ENCODE peak calls at places on chromosomes 13 and 19, in eight cellular contexts. One of them, this sample, is unnamed.

GRCh38 chr19:39308531-39309304 is 11.9 kb downstream of the LRFN1 start:
- DNase-seq in fibroblast of lung: no peak
- DNase-seq in GM23338: peak; percentile 96
- DNase-seq in thoracic aorta: no peak
- DNase-seq in thyroid gland: no peak
- DNase-seq in RWPE1: no peak
- DNase-seq in A549: peak; percentile 71
- DNase-seq in heart right ventricle: no peak
- DNase-seq in this sample: peak; percentile 60

GRCh38 chr13:41361501-41361900 is 50.4 kb downstream of the NAA16 start:
- DNase-seq in heart right ventricle: no peak
- DNase-seq in fibroblast of lung: no peak
- DNase-seq in GM23338: no peak
- DNase-seq in thoracic aorta: no peak
- DNase-seq in RWPE1: no peak
- DNase-seq in thyroid gland: no peak
- DNase-seq in A549: no peak
- DNase-seq in this sample: no peak

GRCh38 chr13:49404621-49405020 is 39.2 kb downstream of the CAB39L start:
- DNase-seq in GM23338: no peak
- DNase-seq in RWPE1: no peak
- DNase-seq in thoracic aorta: no peak
- DNase-seq in A549: no peak
- DNase-seq in heart right ventricle: no peak
- DNase-seq in fibroblast of lung: no peak
- DNase-seq in thyroid gland: no peak
- DNase-seq in this sample: no peak

GRCh38 chr13:36282818-36283432 is 14.7 kb downstream of the CCDC169 start:
- DNase-seq in A549: peak; percentile 23
- DNase-seq in thoracic aorta: no peak
- DNase-seq in fibroblast of lung: peak; percentile 69
- DNase-seq in GM23338: peak; percentile 72
- DNase-seq in RWPE1: peak; percentile 46
- DNase-seq in thyroid gland: no peak
- DNase-seq in heart right ventricle: no peak
- DNase-seq in this sample: peak; percentile 66

GRCh38 chr19:50478901-50479715 is 2.5 kb upstream of the GARIN5A start:
- DNase-seq in heart right ventricle: no peak
- DNase-seq in fibroblast of lung: peak; percentile 29
- DNase-seq in thoracic aorta: no peak
- DNase-seq in GM23338: peak; percentile 89
- DNase-seq in A549: peak; percentile 89
- DNase-seq in thyroid gland: no peak
- DNase-seq in RWPE1: peak; percentile 15
- DNase-seq in this sample: no peak

GRCh38 chr13:44004881-44005280 is 125.2 kb downstream of the LACC1 start:
- DNase-seq in GM23338: no peak
- DNase-seq in thyroid gland: no peak
- DNase-seq in fibroblast of lung: peak; percentile 38
- DNase-seq in thoracic aorta: no peak
- DNase-seq in A549: no peak
- DNase-seq in heart right ventricle: no peak
- DNase-seq in RWPE1: peak; percentile 57
- DNase-seq in this sample: peak; percentile 20

GRCh38 chr13:64758520-64758919 is 2471.6 kb downstream of the PCDH9 start:
- DNase-seq in thoracic aorta: no peak
- DNase-seq in GM23338: peak; percentile 75
- DNase-seq in fibroblast of lung: no peak
- DNase-seq in A549: no peak
- DNase-seq in heart right ventricle: no peak
- DNase-seq in RWPE1: no peak
- DNase-seq in thyroid gland: no peak
- DNase-seq in this sample: no peak

GRCh38 chr13:40571338-40571737 is 95.1 kb downstream of the FOXO1 start:
- DNase-seq in thyroid gland: no peak
- DNase-seq in RWPE1: no peak
- DNase-seq in heart right ventricle: no peak
- DNase-seq in A549: no peak
- DNase-seq in thoracic aorta: no peak
- DNase-seq in fibroblast of lung: no peak
- DNase-seq in GM23338: no peak
- DNase-seq in this sample: no peak

GRCh38 chr13:99989376-99990044 is 7.9 kb downstream of the ZIC2 start:
- DNase-seq in RWPE1: no peak
- DNase-seq in thoracic aorta: no peak
- DNase-seq in GM23338: peak; percentile 61
- DNase-seq in fibroblast of lung: no peak
- DNase-seq in heart right ventricle: no peak
- DNase-seq in thyroid gland: no peak
- DNase-seq in A549: no peak
- DNase-seq in this sample: no peak

GRCh38 chr13:19083340-19083739 is 98.3 kb downstream of the TUBA3C start:
- DNase-seq in RWPE1: no peak
- DNase-seq in fibroblast of lung: no peak
- DNase-seq in GM23338: no peak
- DNase-seq in A549: no peak
- DNase-seq in thyroid gland: no peak
- DNase-seq in heart right ventricle: no peak
- DNase-seq in thoracic aorta: no peak
- DNase-seq in this sample: no peak

GRCh38 chr13:53064721-53065120 is 36.1 kb downstream of the OLFM4 start:
- DNase-seq in GM23338: no peak
- DNase-seq in thyroid gland: no peak
- DNase-seq in RWPE1: no peak
- DNase-seq in A549: no peak
- DNase-seq in heart right ventricle: peak; percentile 15
- DNase-seq in thoracic aorta: no peak
- DNase-seq in fibroblast of lung: no peak
- DNase-seq in this sample: peak; percentile 30

DNA sequence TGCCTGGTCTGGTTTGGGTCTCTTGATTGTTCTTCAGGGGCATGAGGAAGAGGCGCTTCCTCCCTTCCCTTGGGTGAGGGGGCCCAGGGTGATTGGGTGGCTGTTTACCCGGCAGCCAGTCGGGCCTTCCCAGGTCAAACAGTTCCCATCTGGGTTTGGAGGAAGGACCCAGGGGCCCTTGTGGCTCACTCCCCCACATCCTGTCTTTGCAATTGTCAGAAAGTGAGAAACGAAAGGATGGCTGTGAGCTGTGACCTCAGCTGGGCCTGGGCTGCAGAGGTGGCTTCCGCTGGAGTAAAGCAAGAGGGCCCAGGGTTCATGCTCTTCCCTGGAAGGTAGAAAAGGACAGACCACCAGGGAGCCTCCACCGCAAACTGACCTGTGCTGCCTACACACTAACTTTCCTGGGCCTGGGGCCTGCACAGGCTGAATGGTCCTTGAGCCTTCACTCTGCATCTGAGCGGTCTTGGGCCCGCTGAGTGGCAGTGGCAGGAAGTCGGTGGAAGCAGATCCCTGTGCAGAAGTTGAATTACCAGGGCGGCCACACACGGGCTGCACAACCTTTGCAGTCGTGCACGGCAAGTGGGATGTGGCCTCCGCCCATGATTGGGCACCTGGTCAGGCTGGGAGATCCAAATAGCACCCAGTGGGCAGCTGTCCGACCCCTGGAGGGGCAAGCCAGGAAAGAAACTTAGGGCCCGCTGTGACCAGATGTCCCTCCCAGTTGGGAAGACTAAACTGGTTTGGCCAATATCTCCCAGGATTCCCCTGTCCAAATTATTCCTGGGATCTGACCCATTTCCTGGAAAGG is 5.3 kb upstream of the CD79A start:
- DNase-seq in heart right ventricle: peak; percentile 37
- DNase-seq in GM23338: peak; percentile 35
- DNase-seq in fibroblast of lung: no peak
- DNase-seq in A549: peak; percentile 56
- DNase-seq in thyroid gland: no peak
- DNase-seq in RWPE1: no peak
- DNase-seq in thoracic aorta: no peak
- DNase-seq in this sample: no peak
- H3K27ac ChIP-seq in heart right ventricle: peak overlapping the region; percentile 23
- H3K27ac ChIP-seq in GM23338: peak overlapping the region; percentile 98
- H3K27ac ChIP-seq in fibroblast of lung: no peak overlapping the region
- H3K27ac ChIP-seq in A549: no peak overlapping the region
- H3K27ac ChIP-seq in thyroid gland: no peak overlapping the region
- H3K27ac ChIP-seq in RWPE1: peak overlapping the region; percentile 64
- H3K27ac ChIP-seq in thoracic aorta: no peak overlapping the region
- H3K27ac ChIP-seq in this sample: no peak overlapping the region

DNA sequence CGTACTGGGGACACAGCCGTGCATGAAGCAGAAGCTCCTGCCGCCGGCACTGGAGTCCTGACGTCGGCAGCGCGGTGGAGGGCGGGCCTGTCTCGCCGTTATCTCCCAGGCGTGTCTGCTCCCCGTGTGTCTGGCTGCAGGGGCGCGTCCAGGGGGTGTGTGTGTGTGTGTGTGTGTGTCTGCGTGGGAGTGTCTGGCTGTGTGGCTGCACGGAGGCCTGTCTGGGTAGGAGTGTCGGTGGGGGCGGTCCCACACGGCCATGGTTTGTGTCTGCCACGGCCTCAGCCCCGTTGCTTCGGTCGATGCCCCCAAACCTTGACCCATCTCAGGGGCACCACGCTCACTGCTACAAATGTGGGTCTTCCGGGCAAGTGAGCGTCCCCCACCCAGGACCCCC is 18.3 kb downstream of the ARID3A start:
- DNase-seq in fibroblast of lung: no peak
- DNase-seq in RWPE1: no peak
- DNase-seq in thyroid gland: no peak
- DNase-seq in GM23338: no peak
- DNase-seq in thoracic aorta: no peak
- DNase-seq in heart right ventricle: no peak
- DNase-seq in A549: no peak
- DNase-seq in this sample: peak; percentile 85
- TF ChIP-seq CTCF in fibroblast of lung: no peak
- TF ChIP-seq CTCF in RWPE1: no peak
- TF ChIP-seq CTCF in thyroid gland: no peak
- TF ChIP-seq CTCF in GM23338: no peak
- TF ChIP-seq CTCF in thoracic aorta: no peak
- TF ChIP-seq CTCF in heart right ventricle: no peak
- TF ChIP-seq CTCF in A549: no peak
- TF ChIP-seq CTCF in this sample: no peak

GRCh38 chr13:21603531-21604448 is at the start of gene MICU2:
- DNase-seq in fibroblast of lung: peak; percentile 92
- DNase-seq in RWPE1: peak; percentile 93
- DNase-seq in thoracic aorta: peak; percentile 70
- DNase-seq in heart right ventricle: peak; percentile 94
- DNase-seq in thyroid gland: peak; percentile 95
- DNase-seq in GM23338: peak; percentile 97
- DNase-seq in A549: peak; percentile 92
- DNase-seq in this sample: peak; percentile 97
- H3K27ac ChIP-seq in fibroblast of lung: peak within 1 kb of the TSS; percentile 94
- H3K27ac ChIP-seq in RWPE1: peak within 1 kb of the TSS; percentile 92
- H3K27ac ChIP-seq in thoracic aorta: peak within 1 kb of the TSS; percentile 93
- H3K27ac ChIP-seq in heart right ventricle: peak within 1 kb of the TSS; percentile 90
- H3K27ac ChIP-seq in thyroid gland: peak within 1 kb of the TSS; percentile 89
- H3K27ac ChIP-seq in GM23338: peak within 1 kb of the TSS; percentile 90
- H3K27ac ChIP-seq in A549: peak within 1 kb of the TSS; percentile 97
- H3K27ac ChIP-seq in this sample: peak within 1 kb of the TSS; percentile 95

GRCh38 chr13:66689037-66689619 is 541.0 kb downstream of the PCDH9 start:
- DNase-seq in thoracic aorta: no peak
- DNase-seq in heart right ventricle: no peak
- DNase-seq in fibroblast of lung: peak; percentile 34
- DNase-seq in thyroid gland: no peak
- DNase-seq in RWPE1: no peak
- DNase-seq in GM23338: peak; percentile 19
- DNase-seq in A549: peak; percentile 14
- DNase-seq in this sample: no peak

GRCh38 chr13:66693656-66694055 is 536.5 kb downstream of the PCDH9 start:
- DNase-seq in fibroblast of lung: peak; percentile 30
- DNase-seq in thoracic aorta: no peak
- DNase-seq in GM23338: no peak
- DNase-seq in thyroid gland: no peak
- DNase-seq in A549: no peak
- DNase-seq in RWPE1: no peak
- DNase-seq in heart right ventricle: no peak
- DNase-seq in this sample: no peak

GRCh38 chr13:66691149-66691548 is 539.0 kb downstream of the PCDH9 start:
- DNase-seq in GM23338: no peak
- DNase-seq in fibroblast of lung: no peak
- DNase-seq in thoracic aorta: no peak
- DNase-seq in A549: no peak
- DNase-seq in RWPE1: no peak
- DNase-seq in thyroid gland: no peak
- DNase-seq in heart right ventricle: no peak
- DNase-seq in this sample: no peak

DNA sequence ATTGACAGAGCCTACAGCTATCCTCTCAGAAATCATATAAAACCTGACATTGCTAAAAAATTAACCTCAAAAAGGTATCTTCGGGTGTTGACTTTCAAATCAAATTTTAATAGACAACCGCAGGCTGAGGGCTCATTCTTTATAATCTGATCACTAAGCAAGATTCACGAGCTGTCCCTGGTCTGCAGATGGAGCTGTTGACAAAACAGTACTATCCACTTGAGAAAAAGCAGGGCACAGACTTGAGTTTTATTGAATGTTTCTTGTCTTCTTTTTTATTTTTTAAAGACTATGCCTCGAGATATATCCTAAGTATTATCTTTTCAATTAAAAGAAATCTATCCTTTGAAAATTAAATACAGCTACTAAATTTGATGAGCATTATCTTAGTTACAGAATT is 540.5 kb downstream of the PCDH9 start:
- DNase-seq in A549: peak; percentile 50
- DNase-seq in GM23338: peak; percentile 9
- DNase-seq in fibroblast of lung: peak; percentile 68
- DNase-seq in thyroid gland: no peak
- DNase-seq in RWPE1: no peak
- DNase-seq in heart right ventricle: no peak
- DNase-seq in thoracic aorta: no peak
- DNase-seq in this sample: peak; percentile 26
- TF ChIP-seq CTCF in A549: peak; percentile 33
- TF ChIP-seq CTCF in GM23338: peak; percentile 28
- TF ChIP-seq CTCF in fibroblast of lung: peak; percentile 57
- TF ChIP-seq CTCF in thyroid gland: no peak
- TF ChIP-seq CTCF in RWPE1: no peak
- TF ChIP-seq CTCF in heart right ventricle: peak; percentile 21
- TF ChIP-seq CTCF in thoracic aorta: no peak
- TF ChIP-seq CTCF in this sample: peak; percentile 50

GRCh38 chr19:46975011-46975917 is 44.4 kb upstream of the NPAS1 start:
- DNase-seq in thyroid gland: no peak
- DNase-seq in RWPE1: no peak
- DNase-seq in fibroblast of lung: no peak
- DNase-seq in A549: no peak
- DNase-seq in thoracic aorta: no peak
- DNase-seq in heart right ventricle: no peak
- DNase-seq in GM23338: no peak
- DNase-seq in this sample: no peak
- H3K27ac ChIP-seq in thyroid gland: peak overlapping the region; percentile 87
- H3K27ac ChIP-seq in RWPE1: peak overlapping the region; percentile 86
- H3K27ac ChIP-seq in fibroblast of lung: peak overlapping the region; percentile 80
- H3K27ac ChIP-seq in A549: peak overlapping the region; percentile 76
- H3K27ac ChIP-seq in thoracic aorta: peak overlapping the region; percentile 79
- H3K27ac ChIP-seq in heart right ventricle: peak overlapping the region; percentile 47
- H3K27ac ChIP-seq in GM23338: peak overlapping the region; percentile 84
- H3K27ac ChIP-seq in this sample: peak overlapping the region; percentile 94

GRCh38 chr19:23286477-23286876 is 36.3 kb upstream of the ZNF724 start:
- DNase-seq in thyroid gland: no peak
- DNase-seq in fibroblast of lung: no peak
- DNase-seq in GM23338: peak; percentile 79
- DNase-seq in heart right ventricle: no peak
- DNase-seq in RWPE1: no peak
- DNase-seq in thoracic aorta: no peak
- DNase-seq in A549: peak; percentile 21
- DNase-seq in this sample: no peak
- TF ChIP-seq CTCF in thyroid gland: no peak
- TF ChIP-seq CTCF in fibroblast of lung: peak; percentile 25
- TF ChIP-seq CTCF in GM23338: peak; percentile 57
- TF ChIP-seq CTCF in heart right ventricle: no peak
- TF ChIP-seq CTCF in RWPE1: no peak
- TF ChIP-seq CTCF in thoracic aorta: peak; percentile 23
- TF ChIP-seq CTCF in A549: no peak
- TF ChIP-seq CTCF in this sample: no peak

GRCh38 chr19:42120276-42121010 is 11.8 kb downstream of the POU2F2 start:
- DNase-seq in RWPE1: no peak
- DNase-seq in heart right ventricle: no peak
- DNase-seq in thyroid gland: no peak
- DNase-seq in thoracic aorta: no peak
- DNase-seq in fibroblast of lung: no peak
- DNase-seq in GM23338: no peak
- DNase-seq in A549: no peak
- DNase-seq in this sample: no peak
- H3K27ac ChIP-seq in RWPE1: peak overlapping the region; percentile 86
- H3K27ac ChIP-seq in heart right ventricle: no peak overlapping the region
- H3K27ac ChIP-seq in thyroid gland: no peak overlapping the region
- H3K27ac ChIP-seq in thoracic aorta: no peak overlapping the region
- H3K27ac ChIP-seq in fibroblast of lung: no peak overlapping the region
- H3K27ac ChIP-seq in GM23338: no peak overlapping the region
- H3K27ac ChIP-seq in A549: no peak overlapping the region
- H3K27ac ChIP-seq in this sample: no peak overlapping the region

This sample was measured in hepatocyte.